ENCODE peak calls at places on chromosomes 13 and 19, in five cellular contexts. R is A549, C is GM12878, W is GM23338, I is K562. P is an unnamed sample.

GRCh38 chr13:102033719-102034446 is 368.0 kb downstream of the FGF14 start:
- DNase-seq in R (no peak), C (no peak), W (no peak), I (no peak), P (no peak)

GRCh38 chr19:34618410-34618809 is 58.5 kb downstream of the SCGB2B2 start:
- DNase-seq in R (no peak), C (no peak), W (no peak), I (no peak), P (no peak)

GRCh38 chr13:113064000-113064533 is 41.5 kb upstream of the F7 start:
- DNase-seq in R (no peak), C (no peak), W (no peak), I (no peak), P (no peak)

GRCh38 chr13:90545070-90545840 is 802.2 kb upstream of the MIR17HG start:
- DNase-seq in R (no peak), C (no peak), W (no peak), I (no peak), P (no peak)

GRCh38 chr19:39082167-39082566 is 2.0 kb upstream of the ACP7 start:
- DNase-seq in R (no peak), C (no peak), W (no peak), I (no peak), P (no peak)

GRCh38 chr13:30870049-30870884 is 35.8 kb upstream of the MEDAG start:
- DNase-seq in R (peak), C (no peak), W (peak), I (peak), P (no peak)

GRCh38 chr13:24693862-24694471 is 13.8 kb downstream of the ATP12A start:
- DNase-seq in R (peak), C (no peak), W (peak), I (peak), P (peak)

GRCh38 chr13:99322297-99323103 is 15.3 kb upstream of the GPR183 start:
- DNase-seq in R (no peak), C (peak), W (no peak), I (peak), P (no peak)

DNA sequence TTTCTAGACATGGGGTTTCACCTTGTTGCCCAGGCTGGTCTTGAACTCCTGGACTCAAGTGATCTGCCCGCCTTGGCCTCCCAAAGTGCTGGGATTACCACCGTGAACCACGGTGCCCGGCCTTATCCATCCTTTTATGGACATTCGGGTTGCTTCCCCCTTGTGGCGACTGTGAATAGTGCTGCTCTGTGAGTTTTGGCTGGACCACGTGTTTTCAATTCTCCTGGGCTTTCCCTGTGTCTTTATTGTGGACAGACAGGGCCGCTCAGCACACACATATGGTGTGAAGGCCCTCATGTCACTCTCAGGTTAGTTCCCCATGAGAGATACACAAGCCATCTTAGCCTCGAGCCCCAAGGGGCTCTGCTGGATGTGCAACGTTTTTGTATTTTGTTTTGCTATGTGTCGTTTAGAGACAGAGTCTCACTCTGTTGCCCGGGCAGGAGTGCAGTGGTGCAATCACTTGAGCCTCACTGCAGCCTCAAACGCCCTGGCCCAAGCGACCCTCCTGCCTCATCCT is 40.5 kb downstream of the MAU2 start:
- DNase-seq in R (peak), C (peak), W (peak), I (peak), P (peak)
- H3K4me2 ChIP-seq in R (no peak), C (peak), W (no peak), I (peak), P (peak)

GRCh38 chr19:10292206-10292788 is 2.5 kb downstream of the ICAM5 start:
- DNase-seq in R (peak), C (no peak), W (peak), I (peak), P (peak)

GRCh38 chr19:10291554-10292205 is 1.9 kb downstream of the ICAM5 start:
- DNase-seq in R (no peak), C (no peak), W (no peak), I (no peak), P (no peak)

GRCh38 chr19:10290439-10290875 is 705 bp downstream of the ICAM5 start:
- DNase-seq in R (no peak), C (no peak), W (peak), I (no peak), P (no peak)

GRCh38 chr19:10289836-10290438 is at the start of gene ICAM5:
- DNase-seq in R (peak), C (no peak), W (peak), I (peak), P (no peak)

DNA sequence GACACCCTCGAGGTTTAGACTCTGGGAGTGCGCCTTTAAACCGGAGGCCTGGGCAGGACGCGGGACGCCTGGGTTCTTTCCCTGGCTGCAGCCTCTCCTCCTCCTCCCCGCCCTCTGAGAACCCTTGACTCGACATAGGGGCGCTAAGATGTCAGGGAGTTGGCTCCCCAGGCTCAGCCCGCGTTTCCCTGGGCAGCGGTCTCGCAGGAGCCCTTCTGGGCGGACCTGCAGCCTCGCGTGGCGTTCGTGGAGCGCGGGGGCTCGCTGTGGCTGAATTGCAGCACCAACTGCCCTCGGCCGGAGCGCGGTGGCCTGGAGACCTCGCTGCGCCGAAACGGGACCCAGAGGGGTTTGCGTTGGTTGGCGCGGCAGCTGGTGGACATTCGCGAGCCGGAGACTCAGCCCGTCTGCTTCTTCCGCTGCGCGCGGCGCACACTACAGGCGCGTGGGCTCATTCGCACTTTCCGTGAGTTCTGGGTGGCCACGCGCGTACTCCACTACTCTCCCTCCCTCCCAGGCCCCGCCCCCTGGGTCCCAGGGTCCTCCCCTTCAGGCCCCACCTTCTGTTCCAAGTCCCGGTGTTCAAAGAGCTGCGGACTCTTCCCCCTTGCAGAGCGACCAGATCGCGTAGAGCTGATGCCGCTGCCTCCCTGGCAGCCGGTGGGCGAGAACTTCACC is 1.3 kb downstream of the ICAM5 start:
- DNase-seq in R (peak), C (no peak), W (peak), I (peak), P (peak)
- TF ChIP-seq JUNB in R (no peak), C (no peak), W (no peak), I (no peak), P (no peak)

GRCh38 chr19:51472607-51473006 is 5.7 kb upstream of the CEACAM18 start:
- DNase-seq in R (no peak), C (no peak), W (no peak), I (no peak), P (no peak)

GRCh38 chr19:51478381-51479285 is at the start of gene CEACAM18:
- DNase-seq in R (no peak), C (no peak), W (no peak), I (peak), P (no peak)

GRCh38 chr19:51473009-51473707 is 5.2 kb upstream of the CEACAM18 start:
- DNase-seq in R (peak), C (peak), W (peak), I (peak), P (peak)

GRCh38 chr19:51477343-51477742 is 996 bp upstream of the CEACAM18 start:
- DNase-seq in R (no peak), C (no peak), W (no peak), I (no peak), P (no peak)

DNA sequence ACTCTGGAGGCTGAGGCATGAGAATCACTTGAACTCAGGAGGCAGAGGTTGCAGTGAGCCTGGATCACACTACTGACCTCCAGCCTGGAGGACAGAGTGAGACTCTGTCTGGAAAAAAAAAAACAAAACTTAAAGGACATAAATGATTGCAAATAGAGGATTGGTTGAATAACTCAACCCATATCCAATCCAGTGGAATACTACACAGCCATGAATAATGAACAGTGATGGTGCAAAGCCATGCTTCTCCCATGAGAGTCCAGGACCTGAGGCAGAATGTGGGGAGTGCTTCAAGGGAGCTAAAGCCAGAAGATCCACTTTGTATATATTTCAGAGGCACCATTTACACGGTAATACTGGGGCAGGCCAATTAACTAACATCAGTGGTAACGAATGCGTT is 2.2 kb upstream of the CEACAM18 start:
- DNase-seq in R (no peak), C (no peak), W (no peak), I (no peak), P (no peak)
- H3K4me2 ChIP-seq in R (no peak), C (no peak), W (no peak), I (no peak), P (no peak)

DNA sequence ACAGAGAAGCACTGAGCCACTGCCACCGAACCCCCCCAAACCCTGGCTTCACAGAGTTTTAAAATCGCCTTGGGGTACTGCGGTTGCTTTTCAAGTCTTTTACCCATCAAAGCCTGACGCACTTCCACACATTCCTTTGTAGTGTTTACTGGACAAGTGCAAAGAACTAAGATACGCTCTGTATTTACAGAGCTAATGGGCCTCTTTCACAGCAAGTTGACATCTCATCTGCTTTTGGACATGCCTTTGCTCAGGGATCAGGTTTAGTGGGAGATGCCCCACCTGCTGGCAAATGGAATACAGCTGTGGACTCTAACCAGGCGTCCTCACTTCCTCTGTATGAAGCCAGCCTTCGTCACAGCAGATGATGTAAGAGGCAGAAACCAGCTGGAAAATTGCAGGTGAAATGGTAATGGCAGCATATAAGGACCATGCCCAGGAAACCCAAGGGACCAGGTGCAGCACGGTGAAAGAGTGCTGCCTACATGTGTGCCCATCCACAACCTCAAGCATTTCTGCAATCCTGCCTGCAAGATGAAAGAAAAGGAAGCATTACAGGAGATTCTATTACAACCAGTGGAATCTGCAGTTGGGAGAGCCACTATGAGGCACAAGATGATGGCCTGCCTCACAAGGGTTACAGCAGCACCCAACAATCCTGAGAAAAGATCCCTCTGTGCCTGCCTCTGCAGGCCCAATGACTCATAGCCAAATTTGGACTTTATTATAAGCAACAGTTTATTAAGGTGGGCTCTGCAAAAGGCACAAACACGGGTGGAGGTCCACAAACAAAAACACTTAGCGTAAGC is 34.7 kb downstream of the BRD4 start:
- DNase-seq in R (peak), C (no peak), W (peak), I (no peak), P (peak)
- TF ChIP-seq JUNB in R (no peak), C (no peak), W (no peak), I (no peak), P (peak)

GRCh38 chr19:42115219-42115618 is 17.0 kb downstream of the POU2F2 start:
- DNase-seq in R (no peak), C (no peak), W (no peak), I (no peak), P (no peak)
- H3K4me2 ChIP-seq in R (no peak), C (peak), W (no peak), I (no peak), P (no peak)

DNA sequence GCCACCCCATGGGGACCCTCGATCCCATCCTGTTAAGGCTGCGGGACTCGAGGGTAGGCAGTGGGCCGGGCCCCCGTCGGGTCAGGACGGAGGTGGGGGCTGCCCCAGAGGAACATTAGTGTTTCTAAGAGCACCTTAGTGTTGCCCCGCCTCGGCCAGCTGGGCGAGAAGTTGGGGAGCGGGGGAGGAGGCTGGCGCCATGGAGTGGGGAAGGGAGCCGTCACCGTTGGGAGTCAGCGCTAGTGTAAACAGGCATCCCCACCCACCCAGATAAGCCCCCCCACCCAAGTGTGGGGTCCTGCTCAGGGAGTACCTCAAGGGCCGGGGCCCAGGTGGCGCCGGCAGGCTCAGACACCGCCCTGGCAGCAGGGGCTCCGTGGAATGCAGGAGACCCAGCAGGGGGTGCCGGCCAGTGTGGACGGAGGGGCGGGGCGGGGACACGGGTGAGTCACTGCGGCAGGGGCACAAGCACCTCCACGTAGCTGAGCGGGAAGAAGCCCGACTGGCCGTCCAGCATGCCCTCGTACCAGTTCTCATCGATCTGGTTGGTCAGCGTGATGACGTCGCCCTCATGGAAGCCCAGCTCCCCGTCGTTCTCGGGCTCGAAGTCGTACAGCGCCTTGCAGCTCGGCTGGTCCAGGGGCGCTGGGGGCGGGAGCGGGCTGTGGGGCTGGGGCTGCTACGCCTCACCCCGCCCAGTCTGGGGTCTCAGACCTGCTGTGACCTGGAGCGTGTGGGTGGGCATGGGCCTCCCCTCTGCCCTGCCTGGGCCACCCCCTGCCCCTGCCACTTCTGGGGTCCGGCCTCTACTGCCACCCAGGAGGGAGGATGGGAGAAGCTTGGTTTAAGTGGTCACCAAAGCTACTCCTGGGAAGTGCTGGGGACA is 18.0 kb downstream of the MPND start:
- DNase-seq in R (peak), C (no peak), W (peak), I (peak), P (no peak)
- TF ChIP-seq JUNB in R (no peak), C (no peak), W (no peak), I (no peak), P (no peak)